ENCODE peak calls at places on chromosome 1, in seven cellular contexts. One of them, this sample, is unnamed.

GRCh38 chr1:159339517-159339916 is 37.4 kb downstream of the FCER1A start:
- DNase-seq in breast epithelium: no peak
- DNase-seq in uterus: no peak
- DNase-seq in HCT116: no peak
- DNase-seq in esophagus muscularis mucosa: no peak
- DNase-seq in heart left ventricle: no peak
- DNase-seq in suprapubic skin: no peak
- DNase-seq in this sample: no peak

GRCh38 chr1:244012232-244012631 is 38.9 kb upstream of the ZBTB18 start:
- DNase-seq in esophagus muscularis mucosa: no peak
- DNase-seq in suprapubic skin: no peak
- DNase-seq in heart left ventricle: no peak
- DNase-seq in uterus: no peak
- DNase-seq in HCT116: no peak
- DNase-seq in breast epithelium: no peak
- DNase-seq in this sample: no peak

GRCh38 chr1:170307426-170307825 is 161.7 kb downstream of the NTMT2 start:
- DNase-seq in uterus: no peak
- DNase-seq in HCT116: no peak
- DNase-seq in suprapubic skin: no peak
- DNase-seq in breast epithelium: no peak
- DNase-seq in heart left ventricle: no peak
- DNase-seq in esophagus muscularis mucosa: no peak
- DNase-seq in this sample: no peak

GRCh38 chr1:47898156-47898825 is 98.9 kb downstream of the TRABD2B start:
- DNase-seq in heart left ventricle: no peak
- DNase-seq in suprapubic skin: no peak
- DNase-seq in HCT116: no peak
- DNase-seq in breast epithelium: no peak
- DNase-seq in uterus: no peak
- DNase-seq in esophagus muscularis mucosa: no peak
- DNase-seq in this sample: no peak

GRCh38 chr1:43438006-43438405 is 15.7 kb downstream of the HYI start:
- DNase-seq in HCT116: no peak
- DNase-seq in suprapubic skin: no peak
- DNase-seq in uterus: peak
- DNase-seq in breast epithelium: no peak
- DNase-seq in heart left ventricle: no peak
- DNase-seq in esophagus muscularis mucosa: no peak
- DNase-seq in this sample: no peak

GRCh38 chr1:50704126-50704525 is 255.9 kb downstream of the FAF1 start:
- DNase-seq in esophagus muscularis mucosa: no peak
- DNase-seq in uterus: no peak
- DNase-seq in suprapubic skin: no peak
- DNase-seq in heart left ventricle: no peak
- DNase-seq in breast epithelium: no peak
- DNase-seq in HCT116: peak
- DNase-seq in this sample: no peak

GRCh38 chr1:113517346-113517745 is 127.0 kb downstream of the MAGI3 start:
- DNase-seq in heart left ventricle: no peak
- DNase-seq in breast epithelium: no peak
- DNase-seq in HCT116: no peak
- DNase-seq in esophagus muscularis mucosa: no peak
- DNase-seq in uterus: no peak
- DNase-seq in suprapubic skin: no peak
- DNase-seq in this sample: no peak

GRCh38 chr1:54844564-54844963 is 42.4 kb downstream of the DHCR24 start:
- DNase-seq in suprapubic skin: no peak
- DNase-seq in esophagus muscularis mucosa: no peak
- DNase-seq in heart left ventricle: no peak
- DNase-seq in HCT116: no peak
- DNase-seq in breast epithelium: no peak
- DNase-seq in uterus: no peak
- DNase-seq in this sample: no peak

GRCh38 chr1:60923287-60924110 is 158.9 kb upstream of the NFIA start:
- DNase-seq in suprapubic skin: no peak
- DNase-seq in heart left ventricle: no peak
- DNase-seq in breast epithelium: no peak
- DNase-seq in HCT116: no peak
- DNase-seq in uterus: no peak
- DNase-seq in esophagus muscularis mucosa: no peak
- DNase-seq in this sample: no peak

GRCh38 chr1:27359822-27360158 is 7.0 kb downstream of the MAP3K6 start:
- DNase-seq in HCT116: no peak
- DNase-seq in breast epithelium: no peak
- DNase-seq in esophagus muscularis mucosa: no peak
- DNase-seq in suprapubic skin: no peak
- DNase-seq in heart left ventricle: no peak
- DNase-seq in uterus: no peak
- DNase-seq in this sample: no peak

GRCh38 chr1:41783189-41783639 is 135.5 kb downstream of the HIVEP3 start:
- DNase-seq in uterus: no peak
- DNase-seq in suprapubic skin: no peak
- DNase-seq in breast epithelium: no peak
- DNase-seq in heart left ventricle: no peak
- DNase-seq in esophagus muscularis mucosa: no peak
- DNase-seq in HCT116: peak
- DNase-seq in this sample: peak

GRCh38 chr1:214500349-214501055 is 50.9 kb downstream of the PTPN14 start:
- DNase-seq in HCT116: no peak
- DNase-seq in suprapubic skin: no peak
- DNase-seq in esophagus muscularis mucosa: no peak
- DNase-seq in uterus: no peak
- DNase-seq in breast epithelium: no peak
- DNase-seq in heart left ventricle: no peak
- DNase-seq in this sample: no peak

GRCh38 chr1:205449750-205450443 is 5.9 kb downstream of the BLACAT1 start:
- DNase-seq in heart left ventricle: no peak
- DNase-seq in suprapubic skin: no peak
- DNase-seq in HCT116: peak
- DNase-seq in breast epithelium: no peak
- DNase-seq in uterus: no peak
- DNase-seq in esophagus muscularis mucosa: no peak
- DNase-seq in this sample: no peak
- TF ChIP-seq POLR2A in heart left ventricle: no peak
- TF ChIP-seq POLR2A in suprapubic skin: no peak
- TF ChIP-seq POLR2A in HCT116: no peak
- TF ChIP-seq POLR2A in breast epithelium: no peak
- TF ChIP-seq POLR2A in uterus: no peak
- TF ChIP-seq POLR2A in esophagus muscularis mucosa: no peak
- TF ChIP-seq POLR2A in this sample: no peak

DNA sequence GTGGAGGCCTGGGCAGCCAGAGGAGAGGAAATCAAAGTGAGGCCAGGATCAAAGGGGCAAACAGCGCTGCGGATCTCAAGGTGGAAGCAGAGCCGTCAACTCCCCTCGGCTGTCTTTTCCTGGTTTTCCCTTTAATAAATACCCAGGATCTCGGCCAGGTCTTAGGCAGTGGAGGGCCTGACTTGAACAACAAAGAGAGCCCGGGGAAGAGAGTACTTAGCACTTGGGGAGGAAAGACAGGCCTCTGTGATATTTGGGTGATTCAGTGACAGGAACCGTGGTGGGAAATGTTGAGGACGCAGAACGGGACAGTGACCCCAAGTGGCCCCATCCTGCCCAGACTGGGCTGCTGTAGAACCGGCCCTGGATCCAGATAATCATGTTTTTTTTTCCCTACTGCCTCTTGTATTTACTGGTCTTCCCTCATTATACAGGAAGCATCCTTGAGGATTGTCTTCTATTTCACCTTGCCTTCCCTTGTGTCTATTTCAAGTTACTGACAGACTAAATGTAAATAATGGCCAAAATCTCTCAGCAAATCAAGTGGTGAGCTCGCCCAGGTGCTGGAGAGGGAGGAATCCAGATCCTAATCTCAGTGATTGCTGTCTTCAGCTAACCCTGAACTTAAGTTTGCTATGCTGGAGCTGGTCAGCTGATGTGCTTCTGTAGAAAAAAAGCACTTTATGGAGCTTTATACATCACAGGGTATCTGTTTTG is 2.8 kb upstream of the MIXL1 start:
- DNase-seq in HCT116: no peak
- DNase-seq in breast epithelium: no peak
- DNase-seq in uterus: no peak
- DNase-seq in heart left ventricle: no peak
- DNase-seq in suprapubic skin: no peak
- DNase-seq in esophagus muscularis mucosa: no peak
- DNase-seq in this sample: no peak
- TF ChIP-seq CTCF in HCT116: no peak
- TF ChIP-seq CTCF in breast epithelium: no peak
- TF ChIP-seq CTCF in uterus: no peak
- TF ChIP-seq CTCF in heart left ventricle: no peak
- TF ChIP-seq CTCF in suprapubic skin: no peak
- TF ChIP-seq CTCF in esophagus muscularis mucosa: no peak
- TF ChIP-seq CTCF in this sample: no peak

GRCh38 chr1:2307943-2308342 is 79.8 kb downstream of the SKI start:
- DNase-seq in suprapubic skin: no peak
- DNase-seq in uterus: no peak
- DNase-seq in esophagus muscularis mucosa: no peak
- DNase-seq in HCT116: no peak
- DNase-seq in heart left ventricle: no peak
- DNase-seq in breast epithelium: no peak
- DNase-seq in this sample: no peak
- TF ChIP-seq POLR2A in suprapubic skin: no peak
- TF ChIP-seq POLR2A in uterus: no peak
- TF ChIP-seq POLR2A in esophagus muscularis mucosa: no peak
- TF ChIP-seq POLR2A in HCT116: no peak
- TF ChIP-seq POLR2A in heart left ventricle: no peak
- TF ChIP-seq POLR2A in breast epithelium: no peak
- TF ChIP-seq POLR2A in this sample: no peak

GRCh38 chr1:229556551-229556950 is 2.0 kb downstream of the ABCB10 start:
- DNase-seq in uterus: no peak
- DNase-seq in HCT116: no peak
- DNase-seq in breast epithelium: no peak
- DNase-seq in esophagus muscularis mucosa: no peak
- DNase-seq in suprapubic skin: no peak
- DNase-seq in heart left ventricle: no peak
- DNase-seq in this sample: no peak

GRCh38 chr1:229557214-229557850 is 1.2 kb downstream of the ABCB10 start:
- DNase-seq in uterus: no peak
- DNase-seq in breast epithelium: no peak
- DNase-seq in suprapubic skin: no peak
- DNase-seq in heart left ventricle: no peak
- DNase-seq in HCT116: no peak
- DNase-seq in esophagus muscularis mucosa: no peak
- DNase-seq in this sample: no peak

GRCh38 chr1:229554886-229555621 is 3.5 kb downstream of the ABCB10 start:
- DNase-seq in heart left ventricle: no peak
- DNase-seq in suprapubic skin: no peak
- DNase-seq in esophagus muscularis mucosa: no peak
- DNase-seq in uterus: no peak
- DNase-seq in HCT116: no peak
- DNase-seq in breast epithelium: no peak
- DNase-seq in this sample: no peak

GRCh38 chr1:229558460-229559335 is at the start of gene ABCB10:
- DNase-seq in heart left ventricle: peak
- DNase-seq in esophagus muscularis mucosa: peak
- DNase-seq in HCT116: peak
- DNase-seq in breast epithelium: peak
- DNase-seq in uterus: peak
- DNase-seq in suprapubic skin: peak
- DNase-seq in this sample: peak

GRCh38 chr1:229557913-229558414 is 543 bp downstream of the ABCB10 start:
- DNase-seq in heart left ventricle: peak
- DNase-seq in esophagus muscularis mucosa: no peak
- DNase-seq in suprapubic skin: peak
- DNase-seq in breast epithelium: no peak
- DNase-seq in HCT116: no peak
- DNase-seq in uterus: no peak
- DNase-seq in this sample: peak
- TF ChIP-seq CTCF in heart left ventricle: peak
- TF ChIP-seq CTCF in esophagus muscularis mucosa: peak
- TF ChIP-seq CTCF in suprapubic skin: no peak
- TF ChIP-seq CTCF in breast epithelium: no peak
- TF ChIP-seq CTCF in HCT116: peak
- TF ChIP-seq CTCF in uterus: no peak
- TF ChIP-seq CTCF in this sample: no peak

This sample was measured in gastrocnemius medialis.